ENCODE peak calls at places on chromosomes 7 and 10, in four cellular contexts. T is posterior vena cava; V is stimulated activated CD8-positive, alpha-beta memory T cell treated with anti-CD3 and anti-CD28 coated beads, Interleukin-12 subunit alpha, Interleukin-12 subunit beta, amount 100 ng/mL, for 4 hours; S is foreskin fibroblast. M is an unnamed sample.

GRCh38 chr7:44064791-44065430 is 456 bp downstream of the PGAM2 start:
- DNase-seq in T (peak), V (no peak), S (peak), M (no peak)

GRCh38 chr7:79709574-79710409 is 256.3 kb upstream of the MAGI2 start:
- DNase-seq in T (no peak), V (no peak), S (peak), M (peak)

GRCh38 chr7:96329189-96329588 is 7.3 kb upstream of the SLC25A13 start:
- DNase-seq in V (no peak), T (no peak), S (no peak), M (no peak)

GRCh38 chr10:29715296-29715695 is 80.5 kb upstream of the SVIL start:
- DNase-seq in T (no peak), V (no peak), S (no peak), M (no peak)

GRCh38 chr10:132480356-132480755 is 57.2 kb upstream of the INPP5A start:
- DNase-seq in T (no peak), S (peak), V (no peak), M (no peak)

GRCh38 chr10:3525832-3526449 is 259.1 kb downstream of the KLF6 start:
- DNase-seq in T (no peak), S (peak), V (no peak), M (peak)

GRCh38 chr10:3045471-3046209 is 21.7 kb upstream of the PFKP start:
- DNase-seq in V (no peak), T (peak), S (peak), M (peak)

GRCh38 chr7:24227603-24228359 is 56.2 kb upstream of the NPY start:
- DNase-seq in T (no peak), V (no peak), S (no peak), M (no peak)

GRCh38 chr7:151390594-151391357 is 19.1 kb downstream of the WDR86 start:
- DNase-seq in S (no peak), T (no peak), V (no peak), M (no peak)